ENCODE peak calls at places on chromosomes 16 and 17, in eight cellular contexts. A is stomach, G is upper lobe of right lung, S is cardiac muscle cell, T is suprapubic skin, I is prostate gland, W is left ventricle myocardium inferior, L is keratinocyte. F is an unnamed sample.

GRCh38 chr16:75965504-75966374 is 239.4 kb upstream of the CPHXL start:
- DNase-seq in I (no peak), G (no peak), W (no peak), L (no peak), S (peak; percentile 8), T (no peak), A (no peak), F (no peak)

GRCh38 chr16:75591001-75591852 is 25.0 kb downstream of the GABARAPL2 start:
- DNase-seq in G (no peak), L (no peak), S (peak; percentile 72), A (no peak), W (peak; percentile 69), T (peak; percentile 61), I (peak; percentile 46), F (no peak)

GRCh38 chr17:36089888-36090836 is at the start of gene CCL3:
- DNase-seq in W (no peak), L (no peak), G (no peak), S (no peak), T (no peak), I (no peak), A (no peak), F (peak; percentile 74)

GRCh38 chr16:82195917-82196494 is 26.0 kb upstream of the MPHOSPH6 start:
- DNase-seq in T (no peak), A (no peak), G (no peak), S (no peak), W (no peak), L (no peak), I (no peak), F (no peak)

GRCh38 chr16:7946142-7946541 is 613.5 kb downstream of the RBFOX1 start:
- DNase-seq in L (no peak), G (no peak), T (no peak), A (peak; percentile 76), S (no peak), I (no peak), W (no peak), F (no peak)

GRCh38 chr16:14109782-14110727 is 38.9 kb downstream of the MRTFB start:
- DNase-seq in A (no peak), I (no peak), W (no peak), G (no peak), T (no peak), S (no peak), L (no peak), F (no peak)

GRCh38 chr17:29177871-29178749 is 2.1 kb downstream of the MYO18A start:
- DNase-seq in A (peak; percentile 61), G (no peak), T (no peak), W (no peak), I (no peak), S (no peak), L (no peak), F (no peak)

GRCh38 chr17:14307560-14308024 is 6.7 kb downstream of the HS3ST3B1 start:
- DNase-seq in S (no peak), A (no peak), G (no peak), I (no peak), L (no peak), W (no peak), T (no peak), F (no peak)

GRCh38 chr16:22983614-22984013 is 165.6 kb downstream of the USP31 start:
- DNase-seq in L (no peak), W (no peak), T (no peak), S (no peak), G (no peak), A (no peak), I (no peak), F (no peak)

GRCh38 chr16:67909056-67909742 is 16.1 kb downstream of the PSKH1 start:
- DNase-seq in S (no peak), L (no peak), W (no peak), G (no peak), T (no peak), A (no peak), I (no peak), F (no peak)

GRCh38 chr16:14449790-14450463 is 180.1 kb downstream of the PARN start:
- DNase-seq in W (no peak), T (no peak), L (no peak), S (no peak), G (no peak), A (no peak), I (no peak), F (no peak)

GRCh38 chr16:845349-845740 is 44.8 kb upstream of the GNG13 start:
- DNase-seq in A (no peak), L (no peak), T (no peak), W (no peak), G (no peak), S (no peak), I (no peak), F (no peak)

GRCh38 chr16:27346818-27347217 is 33.0 kb downstream of the IL4R start:
- DNase-seq in I (no peak), W (no peak), G (no peak), A (no peak), L (no peak), S (no peak), T (no peak), F (no peak)

GRCh38 chr16:71383054-71383773 is 24.7 kb downstream of the CALB2 start:
- DNase-seq in W (no peak), A (no peak), L (no peak), S (no peak), I (no peak), G (no peak), T (no peak), F (no peak)

DNA sequence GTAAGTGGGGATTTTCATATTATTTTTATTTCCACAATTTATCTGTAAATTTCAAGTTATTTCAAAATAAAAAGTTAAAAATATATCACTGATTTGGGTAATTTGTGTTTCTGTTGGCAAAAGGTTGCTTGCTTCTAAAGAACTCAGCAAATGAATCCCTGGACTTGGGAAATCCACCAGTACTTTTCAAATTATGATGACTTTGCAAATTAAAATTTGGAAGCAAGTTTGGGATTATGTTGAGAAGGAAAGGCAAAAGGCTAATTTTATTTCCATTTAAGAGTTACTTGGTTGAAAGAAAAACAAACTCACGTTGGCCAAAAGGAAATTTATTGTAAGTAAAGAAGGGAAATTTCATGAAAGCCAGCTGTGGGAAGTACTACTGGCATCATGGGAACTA is 220.3 kb downstream of the MAP2K6 start:
- DNase-seq in T (no peak), L (no peak), A (no peak), W (no peak), I (no peak), S (no peak), G (no peak), F (no peak)
- H3K9me3 ChIP-seq in T (no peaks in the 10 kb centered on the region), L (no peaks in the 10 kb centered on the region), A (no peaks in the 10 kb centered on the region), W (peaks cover 15% of the 10 kb centered on the region), I (no peaks in the 10 kb centered on the region), S (no peaks in the 10 kb centered on the region), G (no peaks in the 10 kb centered on the region), F (no peaks in the 10 kb centered on the region)

GRCh38 chr16:59368586-59368985 is 634.5 kb upstream of the GOT2 start:
- DNase-seq in G (no peak), S (no peak), A (no peak), I (no peak), W (no peak), T (no peak), L (no peak), F (no peak)

GRCh38 chr16:59373632-59374031 is 639.5 kb upstream of the GOT2 start:
- DNase-seq in T (no peak), L (no peak), G (no peak), I (no peak), W (no peak), S (no peak), A (no peak), F (no peak)

GRCh38 chr16:59370717-59371116 is 636.6 kb upstream of the GOT2 start:
- DNase-seq in I (no peak), L (no peak), S (no peak), G (no peak), W (no peak), T (no peak), A (no peak), F (no peak)

DNA sequence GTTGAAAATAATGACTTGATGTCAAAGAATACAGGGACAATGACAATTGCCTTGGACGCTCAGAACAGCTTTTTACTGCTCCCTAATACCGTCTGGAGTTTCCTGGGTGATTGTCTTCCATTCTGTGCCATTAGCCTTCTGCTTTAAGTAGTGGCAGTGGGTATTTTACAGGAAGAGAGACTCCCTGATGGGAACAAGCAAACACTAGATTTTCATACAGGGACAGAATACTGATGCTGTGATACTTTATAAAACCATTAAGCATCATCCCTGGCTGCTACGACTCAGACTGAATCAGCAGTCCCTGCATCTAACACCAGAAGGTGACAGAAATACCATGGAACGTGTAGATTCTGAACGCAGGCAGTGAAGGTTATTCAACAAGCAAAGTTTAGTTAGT is 635.4 kb upstream of the GOT2 start:
- DNase-seq in G (no peak), S (no peak), L (no peak), W (no peak), A (no peak), T (no peak), I (no peak), F (no peak)
- H3K4me3 ChIP-seq in G (no peak overlapping the region), S (no peak overlapping the region), L (no peak overlapping the region), W (no peak overlapping the region), A (no peak overlapping the region), T (no peak overlapping the region), I (no peak overlapping the region), F (no peak overlapping the region)

GRCh38 chr17:8122923-8123694 is 797 bp downstream of the HES7 start:
- DNase-seq in L (no peak), T (no peak), S (peak; percentile 38), A (no peak), I (no peak), G (no peak), W (no peak), F (no peak)

GRCh38 chr17:8119575-8120519 is 1.5 kb upstream of the ALOXE3 start:
- DNase-seq in I (peak; percentile 72), S (peak; percentile 88), T (peak; percentile 87), A (peak; percentile 79), G (peak; percentile 86), W (peak; percentile 75), L (peak; percentile 93), F (no peak)

GRCh38 chr17:8122391-8122922 is 1.4 kb downstream of the HES7 start:
- DNase-seq in T (no peak), S (peak; percentile 18), A (no peak), L (no peak), W (no peak), G (no peak), I (no peak), F (no peak)

GRCh38 chr17:8120520-8121443 is 2.5 kb upstream of the ALOXE3 start:
- DNase-seq in I (peak; percentile 43), S (peak; percentile 76), A (peak; percentile 66), W (no peak), T (peak; percentile 82), G (peak; percentile 85), L (peak; percentile 92), F (no peak)

GRCh38 chr17:8121531-8122390 is 2.1 kb downstream of the HES7 start:
- DNase-seq in L (no peak), T (no peak), W (no peak), A (no peak), S (peak; percentile 93), G (no peak), I (peak; percentile 24), F (no peak)
- TF ChIP-seq CTCF in L (peak; percentile 82), T (peak; percentile 8), W (peak; percentile 62), A (no peak), S (peak; percentile 42), G (peak; percentile 33), I (no peak), F (peak; percentile 16)

DNA sequence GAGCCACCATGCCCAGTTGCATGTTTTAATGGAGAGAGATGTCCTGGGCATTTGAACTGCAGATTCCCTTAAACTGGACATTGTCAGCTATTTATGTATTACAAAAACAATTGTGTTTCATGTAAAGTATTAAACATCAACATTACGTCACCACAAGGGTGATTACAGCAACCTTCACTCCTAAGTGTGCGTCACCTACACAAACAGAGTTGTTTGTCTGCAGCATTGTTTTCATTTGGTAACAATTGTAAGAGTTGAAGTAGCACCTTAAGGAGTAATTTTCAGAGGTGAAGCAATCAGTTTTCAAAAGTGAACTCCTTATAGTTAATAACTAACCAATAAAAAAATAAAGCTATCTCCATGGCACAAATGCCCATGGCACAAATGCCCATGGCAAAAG is 271.4 kb downstream of the IRX3 start:
- DNase-seq in G (no peak), W (no peak), A (no peak), I (no peak), L (no peak), T (no peak), S (no peak), F (no peak)
- H3K9me3 ChIP-seq in G (no peaks in the 10 kb centered on the region), W (peaks cover 13% of the 10 kb centered on the region), A (peaks cover 7% of the 10 kb centered on the region), I (no peaks in the 10 kb centered on the region), L (no peaks in the 10 kb centered on the region), T (no peaks in the 10 kb centered on the region), S (no peaks in the 10 kb centered on the region), F (no peaks in the 10 kb centered on the region)